ENCODE peak calls at places on chromosome 20, in five cellular contexts. R, U, B, P and E are unnamed samples.

GRCh38 chr20:61668064-61668463 is 397.6 kb downstream of the TAF4 start:
- DNase-seq in B (no peak), P (no peak), R (no peak), U (no peak), E (no peak)

GRCh38 chr20:23112595-23112994 is 26.5 kb upstream of the CD93 start:
- DNase-seq in B (no peak), R (no peak), U (no peak), P (no peak), E (no peak)

GRCh38 chr20:3222635-3223600 is 13.6 kb downstream of the ITPA start:
- DNase-seq in R (no peak), B (no peak), P (peak), U (no peak), E (no peak)

GRCh38 chr20:40763646-40764295 is 74.7 kb upstream of the MAFB start:
- DNase-seq in R (no peak), P (no peak), B (peak), U (no peak), E (no peak)

GRCh38 chr20:58287638-58288037 is 21.9 kb upstream of the RAB22A start:
- DNase-seq in P (no peak), B (no peak), R (no peak), U (no peak), E (no peak)

GRCh38 chr20:41349266-41349665 is 8.6 kb downstream of the LPIN3 start:
- DNase-seq in B (no peak), U (no peak), P (no peak), R (no peak), E (no peak)

GRCh38 chr20:24984963-24985640 is 7.4 kb downstream of the APMAP start:
- DNase-seq in R (no peak), B (peak), U (no peak), P (no peak), E (no peak)

GRCh38 chr20:17298169-17298568 is 71.3 kb downstream of the PCSK2 start:
- DNase-seq in R (no peak), U (no peak), B (no peak), P (no peak), E (no peak)

GRCh38 chr20:34675993-34676641 is 775 bp downstream of the PIGU start:
- DNase-seq in U (no peak), R (no peak), P (no peak), B (no peak), E (no peak)

GRCh38 chr20:25314497-25315417 is 66.9 kb downstream of the PYGB start:
- DNase-seq in P (no peak), R (peak), U (no peak), B (peak), E (no peak)

GRCh38 chr20:13338097-13338661 is 117.1 kb downstream of the ISM1 start:
- DNase-seq in R (no peak), P (no peak), B (no peak), U (no peak), E (no peak)

GRCh38 chr20:3239026-3239866 is at the start of gene SLC4A11:
- DNase-seq in B (no peak), P (no peak), U (peak), R (peak), E (peak)

GRCh38 chr20:25553819-25554296 is 31.5 kb downstream of the NINL start:
- DNase-seq in B (no peak), P (no peak), R (no peak), U (no peak), E (no peak)

GRCh38 chr20:12883507-12883885 is 125.3 kb upstream of the SPTLC3 start:
- DNase-seq in R (no peak), U (no peak), B (no peak), P (no peak), E (no peak)

GRCh38 chr20:51610761-51611624 is 68.5 kb upstream of the NFATC2 start:
- DNase-seq in R (no peak), B (no peak), P (no peak), U (no peak), E (no peak)

GRCh38 chr20:18754030-18754659 is 59.4 kb upstream of the SCP2D1 start:
- DNase-seq in R (no peak), P (no peak), B (no peak), U (no peak), E (no peak)

GRCh38 chr20:637559-637958 is 15.4 kb downstream of the SRXN1 start:
- DNase-seq in R (no peak), P (no peak), U (no peak), B (no peak), E (no peak)

GRCh38 chr20:47040506-47041125 is 146.0 kb downstream of the EYA2 start:
- DNase-seq in R (no peak), P (no peak), U (no peak), B (no peak), E (no peak)

GRCh38 chr20:25247100-25247665 is 702 bp upstream of the PYGB start:
- DNase-seq in B (peak), R (peak), U (peak), P (peak), E (peak)

GRCh38 chr20:11132819-11133341 is 459.1 kb upstream of the JAG1 start:
- DNase-seq in U (no peak), B (no peak), P (no peak), R (no peak), E (no peak)

GRCh38 chr20:6006603-6006949 is 47.3 kb downstream of the LRRN4 start:
- DNase-seq in R (no peak), P (no peak), B (no peak), U (no peak), E (no peak)

GRCh38 chr20:59526242-59527225 is 77.8 kb upstream of the PHACTR3 start:
- DNase-seq in U (peak), R (peak), B (no peak), P (no peak), E (no peak)

DNA sequence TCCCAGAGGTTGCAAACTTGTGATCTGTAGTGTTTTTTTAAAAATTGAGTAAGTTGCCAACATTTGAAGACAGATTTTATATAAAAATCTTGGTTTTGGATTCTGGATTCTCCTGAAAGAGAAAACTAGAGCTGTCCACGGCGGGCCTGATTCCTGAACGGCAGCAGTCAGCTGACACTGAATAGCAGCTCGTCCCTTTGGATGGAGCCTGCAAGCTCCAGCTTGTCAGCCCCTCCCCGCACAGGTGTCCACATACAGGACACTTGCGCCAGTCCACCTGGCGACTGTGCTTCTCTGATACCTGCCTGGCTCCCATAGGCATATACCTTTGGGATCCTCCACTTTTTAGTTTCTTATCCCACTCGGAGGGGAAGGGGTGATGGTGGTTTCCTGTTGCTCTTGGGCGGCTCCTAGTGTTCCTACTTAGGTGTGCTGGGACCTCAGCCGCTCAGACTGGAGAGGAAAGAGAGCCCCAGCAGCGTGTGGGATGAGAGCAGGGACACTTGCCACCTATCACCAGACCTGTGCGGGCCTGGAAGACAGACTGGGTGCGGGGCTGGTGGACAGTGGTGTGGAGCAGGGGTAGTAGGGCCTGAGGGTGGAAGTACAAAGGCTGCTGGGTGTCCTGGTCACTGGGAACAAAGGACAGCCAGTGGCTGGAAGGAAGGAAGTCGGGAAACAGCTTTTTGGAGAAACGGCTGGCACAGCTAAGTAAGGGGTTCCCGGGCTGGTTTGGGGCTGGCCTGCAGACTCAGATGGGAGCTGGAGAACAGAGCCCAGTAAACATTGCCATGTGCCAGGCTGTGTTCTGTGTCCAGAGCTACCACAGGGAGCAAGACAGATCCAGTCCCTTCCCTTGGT is 18.3 kb downstream of the GHRH start:
- DNase-seq in R (peak), U (no peak), P (no peak), B (no peak), E (no peak)
- TF ChIP-seq CTCF in R (no peak), U (no peak), P (no peak), B (no peak), E (no peak)

DNA sequence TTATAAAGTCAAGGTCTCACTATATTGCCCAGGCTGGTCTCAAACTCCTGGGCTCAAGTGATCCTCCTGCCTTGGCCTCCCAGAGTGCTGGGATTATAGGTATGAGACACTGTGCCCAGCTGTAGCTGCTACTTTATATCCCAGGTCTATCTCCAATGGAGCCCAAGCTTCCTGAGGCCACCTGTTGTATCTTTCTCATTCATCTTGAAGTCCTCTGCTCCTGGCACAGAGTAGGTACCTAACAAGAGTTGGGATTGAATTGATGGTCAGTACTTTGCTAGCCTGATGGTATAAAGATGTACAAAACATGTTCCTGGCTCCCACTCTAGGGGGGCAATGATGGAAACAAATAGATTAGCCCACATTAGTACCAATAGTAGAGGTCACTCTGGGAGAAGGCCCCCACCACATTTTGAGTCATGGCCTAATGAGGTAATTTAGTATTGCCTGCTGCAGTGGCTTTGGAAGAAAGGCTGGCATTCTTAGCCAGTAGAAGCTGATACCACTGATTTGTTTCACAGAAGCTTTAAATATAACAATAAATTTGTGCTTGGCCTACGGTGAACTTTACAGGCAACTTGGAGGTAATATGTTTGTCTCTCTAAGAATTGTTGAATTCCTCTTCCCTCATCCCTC is 5.4 kb downstream of the PTPN1 start:
- DNase-seq in P (no peak), R (no peak), B (no peak), U (no peak), E (no peak)
- TF ChIP-seq CTCF in P (no peak), R (no peak), B (no peak), U (no peak), E (no peak)

GRCh38 chr20:9139106-9139808 is 70.4 kb downstream of the PLCB4 start:
- DNase-seq in U (no peak), B (no peak), R (no peak), P (no peak), E (no peak)

GRCh38 chr20:9141070-9141469 is 72.2 kb downstream of the PLCB4 start:
- DNase-seq in U (no peak), B (no peak), R (no peak), P (no peak), E (no peak)

GRCh38 chr20:9140172-9140760 is 71.4 kb downstream of the PLCB4 start:
- DNase-seq in U (no peak), P (no peak), B (no peak), R (no peak), E (no peak)

GRCh38 chr20:9131841-9132240 is 63.0 kb downstream of the PLCB4 start:
- DNase-seq in B (no peak), P (no peak), U (no peak), R (no peak), E (no peak)

DNA sequence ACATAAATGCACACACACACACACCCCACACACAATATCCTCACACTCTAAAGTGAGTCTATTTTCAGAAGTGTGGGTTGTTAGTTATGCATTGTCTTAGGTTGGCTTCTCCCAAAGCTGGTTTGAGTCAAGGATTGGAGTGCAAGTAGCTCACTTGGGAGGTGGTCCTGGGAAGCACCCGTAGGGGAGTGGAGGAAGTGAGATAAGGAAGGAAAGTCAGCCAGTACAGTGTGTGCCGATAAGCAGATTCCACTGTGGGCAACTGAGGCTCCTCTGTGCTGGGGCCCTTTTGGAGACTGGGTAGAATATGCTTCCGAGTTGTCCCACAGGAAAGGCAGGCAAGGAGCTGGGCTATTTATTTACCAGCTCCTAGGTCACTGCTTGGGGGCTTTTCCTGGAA is 67.2 kb downstream of the PLCB4 start:
- DNase-seq in R (no peak), P (no peak), B (no peak), U (no peak), E (peak)
- TF ChIP-seq CTCF in R (no peak), P (no peak), B (no peak), U (no peak), E (no peak)

GRCh38 chr20:48350291-48350988 is 477.4 kb downstream of the PREX1 start:
- DNase-seq in B (no peak), P (no peak), U (no peak), R (peak), E (peak)
- TF ChIP-seq CTCF in B (no peak), P (no peak), U (peak), R (peak), E (peak)

DNA sequence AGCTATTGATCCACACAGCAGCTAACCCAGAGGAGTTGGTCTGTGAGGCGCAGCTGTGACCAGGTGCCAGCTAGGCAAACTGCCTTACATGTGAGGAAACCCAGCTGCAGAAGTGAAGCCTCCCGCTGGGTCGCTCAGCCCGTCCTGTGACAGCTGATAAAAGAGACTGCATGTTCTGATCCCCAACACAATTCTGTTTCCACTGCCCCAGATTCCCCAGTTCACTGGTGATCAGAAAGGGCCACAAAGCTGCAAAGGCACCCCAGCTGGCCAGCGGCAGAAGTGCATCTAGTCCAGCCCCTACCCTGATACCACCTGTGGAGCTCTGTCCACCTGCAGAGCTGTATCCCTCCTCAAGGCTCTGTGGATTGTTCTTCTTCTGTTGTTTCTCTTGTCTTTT is 64.5 kb downstream of the CTNNBL1 start:
- DNase-seq in R (peak), U (peak), P (no peak), B (no peak), E (peak)
- TF ChIP-seq CTCF in R (peak), U (no peak), P (no peak), B (no peak), E (peak)

GRCh38 chr20:63254536-63255384 is 497 bp upstream of the NKAIN4 start:
- DNase-seq in P (no peak), B (no peak), R (peak), U (no peak), E (no peak)
- TF ChIP-seq CTCF in P (no peak), B (no peak), R (no peak), U (no peak), E (no peak)

DNA sequence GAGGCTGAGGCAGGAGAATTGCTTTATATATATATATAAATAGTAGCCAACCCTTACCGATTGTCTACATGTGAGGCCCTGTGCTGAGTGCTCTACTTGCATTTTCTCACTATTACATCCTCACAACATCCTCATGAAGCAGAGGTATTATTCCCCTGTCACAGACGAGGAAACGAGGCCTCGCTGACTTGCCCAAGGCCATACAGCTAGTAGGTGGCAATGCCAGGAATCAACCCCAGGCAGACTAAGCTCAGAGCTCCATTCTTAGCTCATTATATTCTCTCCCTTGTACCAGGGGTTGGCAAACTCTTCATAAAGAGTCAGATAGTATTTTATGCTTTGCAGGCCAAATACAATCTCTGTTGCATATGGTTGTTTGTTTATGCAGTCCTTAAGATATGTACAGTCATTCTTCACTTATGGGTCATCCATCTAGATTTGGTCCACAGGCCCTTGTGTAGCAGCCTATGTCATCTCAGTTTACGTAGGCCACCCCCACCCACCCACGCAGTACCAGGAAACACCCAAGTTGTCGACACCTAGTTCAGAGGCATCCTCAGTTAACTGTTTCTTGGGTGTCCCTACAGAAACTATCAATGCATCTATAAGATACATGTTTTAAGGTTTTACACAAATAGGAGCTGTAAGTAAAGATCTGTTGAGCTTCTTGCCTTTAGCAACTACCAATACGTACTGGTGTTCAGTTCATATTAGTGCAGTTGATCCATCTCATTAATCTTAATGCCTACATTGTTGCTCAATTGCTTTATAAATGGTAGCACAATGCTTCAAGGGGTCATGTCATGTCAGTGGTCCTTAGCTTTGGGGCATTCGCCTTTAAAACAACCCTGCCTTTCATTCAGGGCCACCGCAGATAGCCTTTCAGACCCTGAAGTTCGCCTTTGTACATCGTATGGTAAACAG is 3.0 kb downstream of the CASS4 start:
- DNase-seq in B (no peak), U (no peak), R (no peak), P (peak), E (no peak)
- TF ChIP-seq CTCF in B (no peak), U (no peak), R (no peak), P (no peak), E (no peak)

GRCh38 chr20:52923123-52923543 is 49.0 kb upstream of the TSHZ2 start:
- DNase-seq in B (no peak), U (no peak), P (no peak), R (no peak), E (no peak)

GRCh38 chr20:52926505-52926904 is 45.7 kb upstream of the TSHZ2 start:
- DNase-seq in U (no peak), B (no peak), R (no peak), P (no peak), E (no peak)

GRCh38 chr20:52921300-52921699 is 50.9 kb upstream of the TSHZ2 start:
- DNase-seq in P (no peak), U (no peak), R (no peak), B (no peak), E (no peak)

DNA sequence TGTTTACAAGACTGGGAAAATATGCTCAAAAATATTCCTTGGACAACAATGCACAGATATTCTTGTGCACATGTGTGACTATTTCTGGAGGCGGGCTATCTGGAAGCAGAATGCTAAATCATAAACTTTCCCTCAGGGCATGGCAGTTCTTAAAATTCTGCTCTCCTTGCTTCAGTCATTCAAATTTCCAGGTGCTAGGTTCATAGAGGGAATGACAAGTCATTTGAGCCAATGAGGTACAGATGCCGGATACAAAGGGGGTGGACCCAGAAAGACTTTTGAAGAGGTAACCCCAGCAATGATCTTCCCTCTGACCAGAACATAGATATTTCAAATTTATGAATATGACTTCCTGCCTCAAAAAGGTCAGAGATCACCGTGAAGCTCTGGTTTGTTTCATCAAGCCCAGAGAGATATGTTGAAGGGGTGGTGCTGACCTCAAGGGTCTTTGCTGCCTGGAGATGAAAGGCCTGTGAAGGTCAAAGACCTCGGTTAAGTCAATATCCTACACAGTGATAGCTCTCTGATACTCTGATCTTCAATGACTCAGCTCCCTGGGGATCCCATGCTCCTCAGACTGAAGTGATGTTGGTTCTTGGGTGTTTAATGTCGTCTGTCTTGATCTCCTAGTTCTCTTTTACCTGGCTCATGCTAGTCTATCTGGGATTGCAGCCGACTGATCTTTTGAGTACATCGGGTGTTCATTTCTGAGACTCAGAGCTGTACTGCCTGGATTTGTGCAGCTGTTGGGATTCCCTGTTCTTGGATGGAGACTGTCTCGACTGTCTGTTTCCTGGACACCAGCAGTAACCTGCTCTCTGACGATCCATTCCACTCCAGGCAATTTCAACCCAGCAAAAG is 47.5 kb upstream of the TSHZ2 start:
- DNase-seq in R (no peak), U (no peak), B (no peak), P (no peak), E (no peak)
- TF ChIP-seq CTCF in R (no peak), U (no peak), B (no peak), P (no peak), E (no peak)